ENCODE peak calls at places on chromosome 14, in seven cellular contexts. N is choroid plexus epithelial cell, C is progenitor cell of endocrine pancreas, P is psoas muscle, F is heart left ventricle, Z is activated B cell treated with CpG ODN at 0.5 μM for 24 hours, A is fibroblast of lung. Y is an unnamed sample.
A peak's percentile ranks its signal among the peaks of the same experiment; 100 is the strongest.

GRCh38 chr14:21626491-21627230 is 8.1 kb downstream of the OR10G2 start:
- DNase-seq in C (no peak), P (no peak), F (no peak), Z (no peak), A (no peak), N (peak; percentile 71), Y (no peak)

GRCh38 chr14:96081224-96081623 is 42.1 kb downstream of the C14orf132 start:
- DNase-seq in F (no peak), C (no peak), A (no peak), N (no peak), Z (no peak), P (no peak), Y (no peak)

GRCh38 chr14:74852922-74853530 is 22.9 kb downstream of the PROX2 start:
- DNase-seq in N (peak; percentile 82), C (no peak), Z (no peak), P (no peak), A (peak; percentile 55), F (no peak), Y (peak; percentile 64)

GRCh38 chr14:74504874-74505617 is 11.5 kb downstream of the ISCA2 start:
- DNase-seq in N (no peak), A (no peak), C (no peak), Z (no peak), F (no peak), P (no peak), Y (no peak)

GRCh38 chr14:70714055-70714550 is 72.4 kb downstream of the TTC9 start:
- DNase-seq in F (peak; percentile 38), P (no peak), Z (peak; percentile 22), N (peak; percentile 74), C (peak; percentile 34), A (peak; percentile 50), Y (peak; percentile 3)

GRCh38 chr14:95341115-95341514 is 21.4 kb upstream of the CLMN start:
- DNase-seq in Z (no peak), P (no peak), C (no peak), A (no peak), N (no peak), F (no peak), Y (no peak)

GRCh38 chr14:23069413-23069806 is 12.1 kb upstream of the CDH24 start:
- DNase-seq in P (no peak), A (no peak), F (no peak), N (no peak), Z (no peak), C (no peak), Y (no peak)

GRCh38 chr14:95424533-95424932 is 91.9 kb downstream of the SYNE3 start:
- DNase-seq in Z (no peak), A (no peak), N (peak; percentile 44), F (no peak), C (no peak), P (no peak), Y (no peak)

GRCh38 chr14:49972840-49973239 is 80.0 kb downstream of the ARF6 start:
- DNase-seq in Z (no peak), N (peak; percentile 98), P (no peak), C (no peak), A (peak; percentile 94), F (no peak), Y (peak; percentile 88)

GRCh38 chr14:96100171-96101064 is 61.3 kb downstream of the C14orf132 start:
- DNase-seq in P (peak; percentile 75), Z (no peak), A (peak; percentile 60), C (peak; percentile 76), F (peak; percentile 64), N (peak; percentile 88), Y (peak; percentile 76)

GRCh38 chr14:99982449-99983250 is 82.6 kb upstream of the EVL start:
- DNase-seq in P (peak; percentile 42), A (peak; percentile 52), F (peak; percentile 48), Z (no peak), N (peak; percentile 82), C (peak; percentile 41), Y (peak; percentile 33)

GRCh38 chr14:76219873-76220272 is 68.2 kb downstream of the GPATCH2L start:
- DNase-seq in F (no peak), C (no peak), A (no peak), Z (no peak), P (no peak), N (no peak), Y (no peak)

GRCh38 chr14:34650786-34651584 is 21.0 kb upstream of the SNX6 start:
- DNase-seq in P (peak; percentile 20), Z (no peak), A (peak; percentile 100), C (no peak), F (no peak), N (peak; percentile 99), Y (peak; percentile 99)

GRCh38 chr14:39581474-39581873 is 149.2 kb upstream of the FBXO33 start:
- DNase-seq in F (no peak), Z (no peak), P (no peak), A (no peak), N (peak; percentile 19), C (no peak), Y (no peak)

GRCh38 chr14:80536456-80536855 is 325.2 kb upstream of the DIO2 start:
- DNase-seq in A (peak; percentile 20), F (no peak), Z (no peak), N (peak; percentile 28), P (no peak), C (no peak), Y (no peak)

GRCh38 chr14:23577004-23577681 is 1.4 kb downstream of the JPH4 start:
- DNase-seq in N (no peak), A (no peak), Z (no peak), F (no peak), C (no peak), P (no peak), Y (no peak)

GRCh38 chr14:64992328-64992885 is 5.7 kb downstream of the FNTB start:
- DNase-seq in Z (no peak), P (no peak), C (no peak), A (no peak), F (no peak), N (no peak), Y (no peak)

GRCh38 chr14:64986578-64987571 is at the start of gene FNTB:
- DNase-seq in F (peak; percentile 98), N (peak; percentile 98), A (peak; percentile 96), P (peak; percentile 97), C (peak; percentile 85), Z (peak; percentile 88), Y (peak; percentile 96)

GRCh38 chr14:64993263-64993662 is 6.6 kb downstream of the FNTB start:
- DNase-seq in F (no peak), P (no peak), C (no peak), A (no peak), Z (no peak), N (no peak), Y (no peak)

GRCh38 chr14:64990939-64991338 is 4.2 kb downstream of the FNTB start:
- DNase-seq in A (no peak), F (no peak), N (no peak), P (no peak), Z (no peak), C (no peak), Y (no peak)

DNA sequence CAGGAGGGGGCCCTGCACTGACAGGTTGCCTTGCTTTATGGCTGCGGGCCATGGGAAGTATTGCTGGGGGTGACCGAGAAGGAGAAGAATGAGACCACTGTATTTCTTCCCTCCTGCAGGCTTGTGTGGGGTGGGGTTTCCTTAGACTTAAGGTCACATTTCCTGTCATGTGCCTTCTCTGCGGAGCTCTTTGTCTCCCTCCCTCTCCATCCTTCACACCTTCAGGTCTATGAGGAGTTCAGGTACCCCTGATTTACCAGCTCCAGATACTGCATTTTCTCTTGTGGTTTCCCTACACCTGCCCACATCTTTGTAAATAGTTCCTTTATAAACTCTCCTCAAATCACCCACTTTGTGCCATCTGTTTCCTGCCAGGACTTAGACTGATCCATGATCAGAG is 3.6 kb downstream of the FNTB start:
- DNase-seq in A (no peak), Z (no peak), F (no peak), P (no peak), C (no peak), N (no peak), Y (no peak)
- TF ChIP-seq CTCF in A (no peak), Z (no peak), F (no peak), P (no peak), C (no peak), N (no peak), Y (no peak)

GRCh38 chr14:37143500-37143874 is 28.9 kb downstream of the SLC25A21 start:
- DNase-seq in N (peak; percentile 6), F (no peak), Z (no peak), C (no peak), A (no peak), P (no peak), Y (no peak)

GRCh38 chr14:37140176-37140575 is 32.2 kb downstream of the SLC25A21 start:
- DNase-seq in P (no peak), N (no peak), A (peak; percentile 79), C (no peak), Z (no peak), F (no peak), Y (no peak)

GRCh38 chr14:37142835-37143499 is 29.4 kb downstream of the SLC25A21 start:
- DNase-seq in F (no peak), C (no peak), N (peak; percentile 49), Z (no peak), P (no peak), A (peak; percentile 95), Y (peak; percentile 79)

GRCh38 chr14:37144729-37145363 is 27.6 kb downstream of the SLC25A21 start:
- DNase-seq in C (no peak), F (no peak), P (no peak), A (no peak), N (no peak), Z (no peak), Y (no peak)

DNA sequence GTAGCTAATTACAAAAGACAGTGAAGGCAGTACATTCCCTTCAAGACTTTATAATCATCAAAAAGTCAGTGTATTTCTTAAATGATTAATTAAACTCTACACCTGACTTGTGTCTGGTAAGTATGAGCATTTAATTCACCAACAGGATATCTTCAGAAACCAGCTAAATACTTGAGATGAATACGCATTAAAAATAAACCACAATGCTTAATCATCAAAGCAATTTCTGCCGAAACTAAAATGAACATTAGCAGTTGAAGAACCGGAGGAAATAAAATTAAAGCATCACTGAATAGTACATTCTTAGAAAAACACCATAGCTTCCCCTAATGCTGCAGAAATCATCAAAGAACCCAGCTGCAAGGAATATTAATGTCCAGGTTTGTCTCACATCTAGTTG is 32.7 kb downstream of the SLC25A21 start:
- DNase-seq in P (no peak), F (no peak), A (peak; percentile 75), N (no peak), Z (no peak), C (no peak), Y (no peak)
- TF ChIP-seq CTCF in P (no peak), F (no peak), A (no peak), N (no peak), Z (no peak), C (no peak), Y (no peak)

GRCh38 chr14:61733972-61734371 is 28.2 kb upstream of the SNAPC1 start:
- DNase-seq in N (peak; percentile 51), C (no peak), A (no peak), P (no peak), F (no peak), Z (no peak), Y (no peak)
- TF ChIP-seq CTCF in N (no peak), C (no peak), A (no peak), P (no peak), F (no peak), Z (no peak), Y (peak; percentile 31)

DNA sequence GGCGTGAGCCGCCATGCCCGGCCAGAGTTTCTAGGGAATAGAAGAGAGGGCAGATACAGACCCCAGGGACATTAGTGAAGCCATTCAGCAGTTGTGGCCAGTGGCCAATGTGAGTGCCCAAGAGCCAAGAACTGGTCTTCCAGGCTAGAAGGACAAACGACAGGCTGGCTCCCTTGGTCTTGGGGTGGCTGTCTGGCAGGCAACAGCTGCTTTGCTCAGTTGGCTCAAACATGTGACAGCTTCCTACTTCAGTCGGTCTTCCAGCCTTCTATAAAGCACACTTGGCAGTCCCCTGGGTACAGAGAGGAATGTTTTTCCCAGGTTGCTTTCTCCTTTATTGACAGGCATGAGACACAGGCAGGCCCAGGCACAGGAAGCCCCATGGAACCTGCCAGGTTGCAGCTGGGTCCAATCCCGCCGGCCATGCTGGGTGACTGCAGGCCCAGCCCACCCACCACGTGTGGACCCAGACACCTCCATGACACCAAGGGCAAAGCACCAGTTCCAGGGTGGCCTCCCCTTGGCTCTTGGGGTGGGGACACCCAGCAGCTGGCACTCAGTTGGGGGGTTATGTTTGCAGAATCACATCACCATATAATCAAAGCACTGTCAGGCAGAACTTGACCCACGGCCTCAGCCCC is 15.4 kb downstream of the CHGA start:
- DNase-seq in C (no peak), F (no peak), N (no peak), P (no peak), A (no peak), Z (no peak), Y (no peak)
- TF ChIP-seq CTCF in C (no peak), F (no peak), N (no peak), P (no peak), A (no peak), Z (no peak), Y (no peak)